ENCODE peak calls at places on chromosomes 7 and 10, in nine cellular contexts. C, R, E, B, Y, D, Q, F and U are unnamed samples.
A peak's percentile ranks its signal among the peaks of the same experiment; 100 is the strongest.

GRCh38 chr10:90858489-90858968 is 690 bp upstream of the HTR7 start:
- DNase-seq in C (no peak), R (no peak), E (no peak), B (no peak), Y (no peak), D (no peak), Q (no peak), F (no peak), U (no peak)

GRCh38 chr10:73744690-73744994 is 470 bp downstream of the SEC24C start:
- DNase-seq in C (peak; percentile 86), R (no peak), E (no peak), B (no peak), Y (peak; percentile 74), D (peak; percentile 80), Q (no peak), F (peak; percentile 85), U (peak; percentile 76)

GRCh38 chr10:125023862-125024495 is 82.1 kb downstream of the ZRANB1 start:
- DNase-seq in C (peak; percentile 81), R (peak; percentile 80), E (no peak), B (peak; percentile 73), Y (peak; percentile 90), D (peak; percentile 51), Q (no peak), F (no peak), U (no peak)

GRCh38 chr10:124403548-124403947 is 15.2 kb downstream of the OAT start:
- DNase-seq in C (peak; percentile 25), R (no peak), E (no peak), B (no peak), Y (no peak), D (peak; percentile 35), Q (peak; percentile 87), F (peak; percentile 96), U (no peak)

GRCh38 chr7:47596502-47597202 is 14.7 kb upstream of the TNS3 start:
- DNase-seq in C (peak; percentile 80), R (no peak), E (no peak), B (no peak), Y (peak; percentile 79), D (no peak), Q (no peak), F (peak; percentile 36), U (peak; percentile 74)

GRCh38 chr7:106313456-106313891 is 28.7 kb upstream of the NAMPT start:
- DNase-seq in C (no peak), R (no peak), E (no peak), B (no peak), Y (no peak), D (no peak), Q (no peak), F (no peak), U (no peak)

GRCh38 chr10:132945125-132945893 is 2.9 kb upstream of the CFAP46 start:
- DNase-seq in C (peak; percentile 69), R (no peak), E (no peak), B (no peak), Y (no peak), D (no peak), Q (no peak), F (no peak), U (peak; percentile 29)

GRCh38 chr7:152862842-152863241 is 103.3 kb downstream of the ACTR3B start:
- DNase-seq in C (no peak), R (no peak), E (peak; percentile 54), B (no peak), Y (no peak), D (no peak), Q (no peak), F (no peak), U (peak; percentile 22)

GRCh38 chr10:28432210-28432676 is 100.7 kb upstream of the WAC start:
- DNase-seq in C (no peak), R (peak; percentile 34), E (no peak), B (no peak), Y (peak; percentile 66), D (peak; percentile 60), Q (peak; percentile 86), F (peak; percentile 79), U (peak; percentile 83)

GRCh38 chr7:50304911-50305621 is 550 bp downstream of the IKZF1 start:
- DNase-seq in C (no peak), R (no peak), E (no peak), B (no peak), Y (no peak), D (peak; percentile 45), Q (no peak), F (peak; percentile 21), U (no peak)

GRCh38 chr7:125195156-125195555 is 265.5 kb upstream of the POT1 start:
- DNase-seq in C (no peak), R (no peak), E (no peak), B (no peak), Y (no peak), D (no peak), Q (no peak), F (no peak), U (no peak)

GRCh38 chr10:22229756-22230330 is 12.0 kb upstream of the EBLN1 start:
- DNase-seq in C (no peak), R (no peak), E (no peak), B (no peak), Y (no peak), D (peak; percentile 15), Q (no peak), F (peak; percentile 17), U (no peak)

GRCh38 chr7:32154797-32155196 is 84.6 kb upstream of the PDE1C start:
- DNase-seq in C (peak; percentile 85), R (peak; percentile 71), E (no peak), B (no peak), Y (peak; percentile 69), D (no peak), Q (no peak), F (no peak), U (no peak)

GRCh38 chr7:497346-497745 is 22.3 kb downstream of the PDGFA start:
- DNase-seq in C (peak; percentile 59), R (peak; percentile 6), E (no peak), B (peak; percentile 51), Y (peak; percentile 36), D (no peak), Q (no peak), F (no peak), U (no peak)

GRCh38 chr7:497946-498655 is 21.5 kb downstream of the PDGFA start:
- DNase-seq in C (peak; percentile 59), R (peak; percentile 8), E (no peak), B (peak; percentile 43), Y (peak; percentile 23), D (no peak), Q (no peak), F (no peak), U (no peak)

GRCh38 chr7:500521-501420 is 18.9 kb downstream of the PDGFA start:
- DNase-seq in C (peak; percentile 74), R (peak; percentile 13), E (no peak), B (peak; percentile 64), Y (peak; percentile 33), D (no peak), Q (no peak), F (no peak), U (no peak)

GRCh38 chr7:499853-500485 is 19.7 kb downstream of the PDGFA start:
- DNase-seq in C (peak; percentile 74), R (peak; percentile 11), E (no peak), B (peak; percentile 51), Y (peak; percentile 47), D (no peak), Q (no peak), F (no peak), U (no peak)

GRCh38 chr7:498678-499641 is 20.7 kb downstream of the PDGFA start:
- DNase-seq in C (peak; percentile 77), R (peak; percentile 22), E (no peak), B (peak; percentile 43), Y (peak; percentile 36), D (no peak), Q (no peak), F (no peak), U (no peak)
- H3K36me3 ChIP-seq in C (no peaks in the 10 kb centered on the region), R (peaks cover 63% of the 10 kb centered on the region), E (no peaks in the 10 kb centered on the region), B (peaks cover 14% of the 10 kb centered on the region), Y (peaks cover 4% of the 10 kb centered on the region), D (no peaks in the 10 kb centered on the region), Q (no peaks in the 10 kb centered on the region), F (peaks cover 6% of the 10 kb centered on the region), U (peaks cover 12% of the 10 kb centered on the region)

GRCh38 chr10:97435211-97435610 is 9.2 kb downstream of the PGAM1 start:
- DNase-seq in C (no peak), R (no peak), E (no peak), B (no peak), Y (no peak), D (no peak), Q (no peak), F (no peak), U (no peak)
- H3K36me3 ChIP-seq in C (peaks cover 11% of the 10 kb centered on the region), R (peaks cover 89% of the 10 kb centered on the region), E (no peaks in the 10 kb centered on the region), B (peaks cover 25% of the 10 kb centered on the region), Y (peaks cover 9% of the 10 kb centered on the region), D (peaks cover 14% of the 10 kb centered on the region), Q (peaks cover 75% of the 10 kb centered on the region), F (peaks cover 60% of the 10 kb centered on the region), U (peaks cover 2% of the 10 kb centered on the region)

GRCh38 chr7:772392-772791 is 45.3 kb upstream of the PRKAR1B start:
- DNase-seq in C (no peak), R (no peak), E (no peak), B (peak; percentile 58), Y (peak; percentile 41), D (no peak), Q (no peak), F (no peak), U (no peak)

GRCh38 chr7:771241-772004 is 44.3 kb upstream of the PRKAR1B start:
- DNase-seq in C (peak; percentile 88), R (peak; percentile 80), E (peak; percentile 94), B (peak; percentile 95), Y (peak; percentile 67), D (peak; percentile 66), Q (no peak), F (peak; percentile 77), U (peak; percentile 41)

GRCh38 chr7:770786-771185 is 43.7 kb upstream of the PRKAR1B start:
- DNase-seq in C (no peak), R (no peak), E (no peak), B (peak; percentile 78), Y (no peak), D (no peak), Q (no peak), F (no peak), U (peak; percentile 22)

GRCh38 chr7:772861-773621 is 46.0 kb upstream of the PRKAR1B start:
- DNase-seq in C (no peak), R (no peak), E (no peak), B (peak; percentile 66), Y (peak; percentile 24), D (no peak), Q (no peak), F (no peak), U (no peak)

DNA sequence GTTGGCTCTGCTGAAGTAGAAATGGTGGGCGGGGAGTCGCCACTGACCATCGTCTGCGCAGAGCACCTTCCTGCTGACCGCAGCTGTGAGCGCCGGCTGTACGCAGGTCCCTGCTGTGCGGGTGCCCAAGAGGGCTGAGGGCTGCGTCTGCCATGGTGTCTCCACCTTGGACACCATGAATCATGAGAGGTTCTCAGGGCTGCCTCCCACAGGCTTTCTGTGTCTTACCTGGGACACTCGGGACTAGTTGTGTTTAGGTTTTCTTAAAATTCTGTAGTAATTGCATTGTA is 44.9 kb upstream of the PRKAR1B start:
- DNase-seq in C (no peak), R (no peak), E (no peak), B (peak; percentile 71), Y (no peak), D (no peak), Q (no peak), F (no peak), U (no peak)
- H3K36me3 ChIP-seq in C (no peaks in the 10 kb centered on the region), R (peaks cover 34% of the 10 kb centered on the region), E (no peaks in the 10 kb centered on the region), B (peaks cover 8% of the 10 kb centered on the region), Y (peaks cover 2% of the 10 kb centered on the region), D (no peaks in the 10 kb centered on the region), Q (peaks cover 27% of the 10 kb centered on the region), F (peaks cover 2% of the 10 kb centered on the region), U (peaks cover 2% of the 10 kb centered on the region)

DNA sequence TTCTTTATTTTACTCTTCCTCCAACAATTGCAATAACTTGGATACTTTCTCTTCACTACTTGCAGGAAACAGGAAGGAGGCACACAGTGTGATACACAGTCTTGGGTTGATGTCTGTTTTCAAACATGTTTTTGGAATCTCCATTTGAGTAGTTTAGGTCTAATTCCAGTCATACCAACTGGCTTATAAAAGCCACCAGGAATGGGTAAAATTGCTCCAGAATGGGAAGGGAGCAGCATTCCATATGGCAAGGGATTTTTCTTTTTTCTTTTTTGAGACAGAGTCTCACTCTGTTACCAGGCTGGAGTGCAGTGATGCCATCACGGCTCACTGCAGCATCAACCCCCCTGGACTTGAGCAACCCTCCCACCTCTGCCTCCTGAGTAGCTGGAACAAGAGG is 545.1 kb upstream of the GALNT17 start:
- DNase-seq in C (no peak), R (no peak), E (no peak), B (no peak), Y (no peak), D (no peak), Q (no peak), F (no peak), U (no peak)
- H3K36me3 ChIP-seq in C (no peaks in the 10 kb centered on the region), R (no peaks in the 10 kb centered on the region), E (no peaks in the 10 kb centered on the region), B (no peaks in the 10 kb centered on the region), Y (no peaks in the 10 kb centered on the region), D (no peaks in the 10 kb centered on the region), Q (no peaks in the 10 kb centered on the region), F (no peaks in the 10 kb centered on the region), U (no peaks in the 10 kb centered on the region)